ENCODE peak calls at places on chromosome 20, in eight cellular contexts. C, O, R, T, I, P, V and B are unnamed samples.

GRCh38 chr20:4946585-4947378 is 54.5 kb downstream of the SLC23A2 start:
- ATAC-seq in I (no peak), C (no peak), T (no peak), V (peak; percentile 78), O (no peak), P (no peak), R (no peak), B (no peak)

GRCh38 chr20:39214778-39215177 is 252.6 kb downstream of the DHX35 start:
- ATAC-seq in P (no peak), O (no peak), R (no peak), I (no peak), C (no peak), T (no peak), V (no peak), B (no peak)

GRCh38 chr20:62367483-62368302 is 581 bp upstream of the LAMA5 start:
- ATAC-seq in P (peak; percentile 56), I (peak; percentile 9), O (no peak), R (peak; percentile 39), C (no peak), T (peak; percentile 2), V (peak; percentile 7), B (no peak)

GRCh38 chr20:44355503-44356352 is at the start of gene HNF4A:
- ATAC-seq in T (no peak), V (no peak), C (no peak), P (no peak), O (no peak), I (peak; percentile 71), R (no peak), B (no peak)

GRCh38 chr20:33119725-33120720 is 40.6 kb downstream of the BPIFB4 start:
- ATAC-seq in O (peak; percentile 65), T (no peak), V (no peak), C (no peak), R (no peak), I (no peak), P (no peak), B (no peak)

GRCh38 chr20:348972-349841 is 2.3 kb downstream of the NRSN2 start:
- ATAC-seq in C (no peak), R (no peak), P (no peak), O (no peak), T (no peak), V (no peak), I (no peak), B (no peak)

GRCh38 chr20:61896058-61896961 is 169.4 kb downstream of the TAF4 start:
- ATAC-seq in I (peak; percentile 80), R (no peak), T (peak; percentile 71), V (no peak), O (peak; percentile 45), P (no peak), C (no peak), B (peak; percentile 54)

GRCh38 chr20:62120990-62121775 is 1.1 kb upstream of the LSM14B start:
- ATAC-seq in C (no peak), P (no peak), R (no peak), O (peak; percentile 0), I (peak; percentile 40), T (peak; percentile 2), V (peak; percentile 2), B (peak; percentile 5)

GRCh38 chr20:33846291-33846916 is 35.3 kb downstream of the CHMP4B start:
- ATAC-seq in T (peak; percentile 42), I (no peak), V (no peak), C (no peak), O (no peak), P (no peak), R (no peak), B (no peak)

GRCh38 chr20:9287062-9287461 is 218.2 kb downstream of the PLCB4 start:
- ATAC-seq in I (no peak), P (no peak), C (no peak), T (peak; percentile 38), O (no peak), R (no peak), V (no peak), B (no peak)